ENCODE peak calls at places on chromosomes 11 and 22, in four cellular contexts. One of them, this sample, is unnamed.

GRCh38 chr11:27012254-27012921 is 18.5 kb downstream of the FIBIN start:
- DNase-seq in EL: peak
- DNase-seq in cardiac fibroblast: peak
- DNase-seq in astrocyte: peak
- DNase-seq in this sample: peak

GRCh38 chr11:130435671-130436070 is 7.3 kb upstream of the ADAMTS8 start:
- DNase-seq in astrocyte: peak
- DNase-seq in cardiac fibroblast: peak
- DNase-seq in EL: peak
- DNase-seq in this sample: no peak

GRCh38 chr22:46586531-46587011 is 33.6 kb upstream of the GRAMD4 start:
- DNase-seq in cardiac fibroblast: no peak
- DNase-seq in EL: no peak
- DNase-seq in astrocyte: no peak
- DNase-seq in this sample: peak

GRCh38 chr11:124276081-124276480 is 19.9 kb downstream of the OR8G5 start:
- DNase-seq in astrocyte: peak
- DNase-seq in EL: peak
- DNase-seq in cardiac fibroblast: peak
- DNase-seq in this sample: no peak

GRCh38 chr22:49753276-49753884 is 74.3 kb downstream of the BRD1 start:
- DNase-seq in cardiac fibroblast: no peak
- DNase-seq in EL: no peak
- DNase-seq in astrocyte: no peak
- DNase-seq in this sample: peak

GRCh38 chr22:49345896-49346295 is 481.8 kb downstream of the BRD1 start:
- DNase-seq in EL: no peak
- DNase-seq in cardiac fibroblast: no peak
- DNase-seq in astrocyte: no peak
- DNase-seq in this sample: peak

GRCh38 chr22:46654426-46654825 is 34.2 kb downstream of the GRAMD4 start:
- DNase-seq in astrocyte: no peak
- DNase-seq in cardiac fibroblast: no peak
- DNase-seq in EL: no peak
- DNase-seq in this sample: no peak

GRCh38 chr11:8033312-8033715 is 46.2 kb downstream of the EIF3F start:
- DNase-seq in EL: peak
- DNase-seq in astrocyte: peak
- DNase-seq in cardiac fibroblast: peak
- DNase-seq in this sample: peak

GRCh38 chr11:95925011-95925410 is 1.1 kb upstream of the MTMR2 start:
- DNase-seq in EL: peak
- DNase-seq in astrocyte: peak
- DNase-seq in cardiac fibroblast: peak
- DNase-seq in this sample: no peak

GRCh38 chr11:83158474-83158786 is 1.5 kb downstream of the PCF11 start:
- DNase-seq in cardiac fibroblast: no peak
- DNase-seq in EL: no peak
- DNase-seq in astrocyte: no peak
- DNase-seq in this sample: no peak

GRCh38 chr11:93212094-93212493 is 14.3 kb upstream of the SLC36A4 start:
- DNase-seq in cardiac fibroblast: no peak
- DNase-seq in EL: no peak
- DNase-seq in astrocyte: no peak
- DNase-seq in this sample: no peak

This sample was measured in aorta.